ENCODE peak calls at places on chromosomes 7 and 10, in four cellular contexts. E is tibial artery; W is CD4-positive, alpha-beta T cell; B is uterus. P is an unnamed sample.

GRCh38 chr7:100220833-100221718 is 1.3 kb downstream of the PVRIG start:
- DNase-seq in E (no peak), W (peak), B (no peak), P (no peak)

GRCh38 chr10:690227-691161 is 1.0 kb upstream of the DIP2C start:
- DNase-seq in E (peak), W (no peak), B (no peak), P (no peak)

GRCh38 chr7:134636008-134636449 is 10.6 kb upstream of the BPGM start:
- DNase-seq in E (no peak), W (no peak), B (no peak), P (no peak)

GRCh38 chr7:139043823-139044812 is 8.3 kb upstream of the ZC3HAV1L start:
- DNase-seq in E (no peak), W (peak), B (no peak), P (no peak)

GRCh38 chr7:81053623-81054022 is 134.8 kb upstream of the SEMA3C start:
- DNase-seq in E (no peak), W (no peak), B (no peak), P (no peak)

GRCh38 chr10:125144693-125145623 is 15.4 kb downstream of the CTBP2 start:
- DNase-seq in E (no peak), W (no peak), B (no peak), P (no peak)

GRCh38 chr10:88986549-88987242 is 3.9 kb upstream of the FAS start:
- DNase-seq in E (no peak), W (no peak), B (no peak), P (no peak)

GRCh38 chr7:44880317-44881018 is 4.9 kb downstream of the PURB start:
- DNase-seq in E (no peak), W (no peak), B (no peak), P (no peak)

DNA sequence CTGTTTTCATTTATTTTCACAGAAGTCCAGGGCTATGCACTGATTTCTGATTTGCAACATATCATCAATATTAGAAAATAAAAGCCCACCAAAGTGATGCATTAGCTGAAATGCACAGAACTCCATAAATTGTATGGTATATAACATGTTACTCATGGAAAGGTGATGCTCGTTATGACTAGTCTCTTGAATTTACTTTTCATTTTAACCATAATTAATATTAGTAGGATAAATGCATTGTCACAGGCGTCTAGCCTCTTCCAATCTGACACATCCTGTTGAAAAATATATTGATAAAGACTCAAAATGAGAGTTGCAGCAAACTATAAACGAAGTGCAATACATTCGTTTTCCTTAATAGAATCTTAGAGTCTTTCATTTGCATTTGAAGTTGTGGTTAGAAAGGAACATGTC is 92.4 kb downstream of the CPED1 start:
- DNase-seq in E (no peak), W (no peak), B (no peak), P (no peak)
- H3K27ac ChIP-seq in E (no peak), W (no peak), B (no peak), P (no peak)

DNA sequence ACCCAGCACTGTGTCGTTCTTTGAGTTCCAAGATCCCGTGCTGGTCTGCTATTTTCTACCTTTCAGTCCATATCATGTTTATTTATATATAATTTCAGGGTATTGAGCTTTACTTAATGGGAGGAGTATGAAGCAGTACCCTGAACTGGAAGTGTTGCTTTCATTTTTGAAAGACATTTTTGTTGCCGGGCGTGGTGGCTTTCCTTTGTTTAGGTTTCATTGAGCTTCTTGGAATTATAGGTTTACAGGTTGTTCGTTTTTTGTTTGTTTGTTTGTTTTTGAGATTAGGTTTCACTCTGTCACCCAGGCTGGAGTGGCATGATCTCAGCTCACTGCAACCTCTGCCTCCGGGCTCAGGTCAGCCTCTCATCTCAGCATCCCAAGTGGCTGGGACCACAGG is 7.4 kb downstream of the ZNF487 start:
- DNase-seq in E (no peak), W (no peak), B (no peak), P (no peak)
- H3K27ac ChIP-seq in E (no peak), W (no peak), B (no peak), P (no peak)

GRCh38 chr7:95547949-95548348 is 48.4 kb downstream of the PDK4 start:
- DNase-seq in E (no peak), W (no peak), B (no peak), P (no peak)
- H3K27ac ChIP-seq in E (peak), W (no peak), B (peak), P (peak)

GRCh38 chr7:116477646-116478045 is 21.9 kb upstream of the CAV2 start:
- DNase-seq in E (no peak), W (no peak), B (no peak), P (no peak)

GRCh38 chr7:116483271-116483942 is 16.1 kb upstream of the CAV2 start:
- DNase-seq in E (no peak), W (no peak), B (no peak), P (no peak)

GRCh38 chr7:116478834-116479233 is 20.7 kb upstream of the CAV2 start:
- DNase-seq in E (no peak), W (no peak), B (no peak), P (no peak)
- H3K27ac ChIP-seq in E (no peak), W (no peak), B (no peak), P (no peak)

DNA sequence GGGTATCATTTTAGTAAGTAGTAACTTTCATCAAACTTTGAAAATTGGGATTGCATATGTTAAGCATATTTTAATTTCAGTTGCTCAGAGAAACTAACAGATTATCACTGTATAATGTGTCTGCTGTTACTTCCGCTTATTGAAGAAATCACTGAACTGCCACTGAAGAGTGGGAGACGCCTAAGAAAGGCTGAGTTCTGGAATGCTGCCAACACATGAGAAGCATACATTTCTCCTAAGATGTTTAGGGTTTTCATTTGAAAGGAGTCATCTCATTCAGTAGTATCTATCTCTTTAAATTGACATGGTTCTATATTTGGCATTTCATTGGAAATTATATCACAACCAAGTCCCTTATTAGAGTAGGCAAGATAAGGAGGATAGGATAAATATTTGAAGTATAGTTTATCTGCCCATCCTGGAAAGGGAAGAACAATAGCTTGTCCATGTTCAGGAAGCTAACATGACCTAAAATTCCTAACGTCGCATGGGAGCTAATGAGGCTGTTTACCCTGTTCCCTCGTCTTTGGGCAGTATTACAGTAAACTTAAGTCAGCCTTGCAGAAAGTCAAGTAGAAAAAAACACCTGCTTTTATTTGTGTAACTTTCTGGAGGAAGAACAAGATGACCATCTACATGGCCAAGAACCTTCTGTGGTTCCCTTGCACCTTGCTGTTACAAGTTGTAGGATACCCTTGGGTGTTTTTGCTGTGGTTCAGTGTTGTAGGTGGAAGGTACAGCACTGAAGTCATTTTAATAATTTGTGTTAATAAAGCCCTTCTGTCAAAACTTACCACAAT is 67.3 kb downstream of the NHLRC2 start:
- DNase-seq in E (no peak), W (no peak), B (no peak), P (no peak)
- H3K27ac ChIP-seq in E (no peak), W (no peak), B (no peak), P (no peak)

DNA sequence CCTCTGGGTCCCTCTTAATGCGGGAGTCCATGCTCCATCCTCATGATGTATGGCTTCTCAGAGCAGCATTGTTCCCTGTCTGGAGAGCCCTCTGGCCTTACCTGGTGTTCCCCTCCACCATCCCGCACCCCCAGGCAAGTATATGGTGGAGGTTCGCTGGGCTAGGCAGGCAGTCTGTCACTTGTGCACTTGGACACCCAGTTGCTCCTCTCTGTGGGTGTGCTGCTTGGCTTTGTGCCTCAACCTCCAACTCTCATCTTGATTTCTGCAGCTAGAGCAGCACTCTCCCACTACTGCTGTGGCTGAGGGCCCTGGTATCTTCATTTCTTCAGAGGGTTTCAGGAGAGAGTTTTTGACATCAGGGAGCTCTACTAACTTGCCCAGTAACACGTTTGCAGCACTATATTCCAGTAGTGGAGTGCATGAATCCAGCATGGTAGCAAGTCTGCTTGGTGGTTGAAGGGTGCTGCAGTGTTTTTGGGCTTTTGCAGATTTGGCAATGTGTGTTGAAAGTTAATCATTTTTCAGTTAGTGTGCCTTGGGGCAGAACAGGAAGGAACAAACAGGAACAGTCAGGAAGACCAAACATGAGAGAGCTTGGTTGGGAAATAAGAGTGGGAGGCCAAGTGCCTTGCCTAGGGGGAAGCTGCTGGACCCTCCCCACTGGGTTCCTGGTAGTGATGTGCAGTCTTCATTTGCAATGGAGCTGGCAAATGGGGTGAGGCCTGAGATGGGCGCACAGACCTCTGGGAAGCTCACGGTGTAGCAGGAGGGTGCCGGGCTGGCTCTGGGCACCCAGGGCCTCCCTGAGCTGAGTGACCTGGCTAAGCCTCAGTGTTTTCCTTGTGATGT is 37.4 kb downstream of the TSPAN14 start:
- DNase-seq in E (peak), W (no peak), B (no peak), P (no peak)
- H3K27ac ChIP-seq in E (no peak), W (peak), B (no peak), P (peak)